ENCODE peak calls at places on chromosome 2, in six cellular contexts. One of them, this sample, is unnamed.

GRCh38 chr2:117785740-117786139 is 28.8 kb upstream of the DDX18 start:
- DNase-seq in kidney epithelial cell: no peak
- DNase-seq in A673: peak; percentile 67
- DNase-seq in ascending aorta: no peak
- DNase-seq in AG10803: peak; percentile 49
- DNase-seq in OCI-LY7: peak; percentile 73
- DNase-seq in this sample: peak; percentile 58

GRCh38 chr2:242041816-242042215 is 172.3 kb downstream of the RTP5 start:
- DNase-seq in kidney epithelial cell: no peak
- DNase-seq in A673: no peak
- DNase-seq in AG10803: no peak
- DNase-seq in OCI-LY7: no peak
- DNase-seq in ascending aorta: no peak
- DNase-seq in this sample: no peak

GRCh38 chr2:108616731-108617161 is 82.5 kb downstream of the LIMS1 start:
- DNase-seq in kidney epithelial cell: no peak
- DNase-seq in ascending aorta: no peak
- DNase-seq in OCI-LY7: no peak
- DNase-seq in A673: peak; percentile 77
- DNase-seq in AG10803: peak; percentile 23
- DNase-seq in this sample: no peak

GRCh38 chr2:137535897-137536296 is 428.4 kb upstream of the HNMT start:
- DNase-seq in kidney epithelial cell: no peak
- DNase-seq in ascending aorta: no peak
- DNase-seq in OCI-LY7: no peak
- DNase-seq in A673: no peak
- DNase-seq in AG10803: no peak
- DNase-seq in this sample: no peak

GRCh38 chr2:234026111-234026510 is 24.4 kb upstream of the SPP2 start:
- DNase-seq in AG10803: no peak
- DNase-seq in A673: no peak
- DNase-seq in ascending aorta: no peak
- DNase-seq in kidney epithelial cell: no peak
- DNase-seq in OCI-LY7: no peak
- DNase-seq in this sample: no peak

GRCh38 chr2:30453498-30453897 is 6.5 kb downstream of the LCLAT1 start:
- DNase-seq in kidney epithelial cell: no peak
- DNase-seq in AG10803: no peak
- DNase-seq in A673: no peak
- DNase-seq in ascending aorta: no peak
- DNase-seq in OCI-LY7: no peak
- DNase-seq in this sample: no peak

GRCh38 chr2:135190799-135191198 is 138.7 kb downstream of the RAB3GAP1 start:
- DNase-seq in AG10803: peak; percentile 11
- DNase-seq in A673: no peak
- DNase-seq in kidney epithelial cell: no peak
- DNase-seq in OCI-LY7: no peak
- DNase-seq in ascending aorta: no peak
- DNase-seq in this sample: no peak

GRCh38 chr2:150572194-150572766 is 84.8 kb upstream of the RND3 start:
- DNase-seq in AG10803: peak; percentile 9
- DNase-seq in kidney epithelial cell: no peak
- DNase-seq in ascending aorta: no peak
- DNase-seq in OCI-LY7: no peak
- DNase-seq in A673: no peak
- DNase-seq in this sample: no peak

GRCh38 chr2:117470311-117471095 is 344.0 kb upstream of the DDX18 start:
- DNase-seq in ascending aorta: no peak
- DNase-seq in OCI-LY7: peak; percentile 63
- DNase-seq in A673: peak; percentile 63
- DNase-seq in kidney epithelial cell: no peak
- DNase-seq in AG10803: no peak
- DNase-seq in this sample: no peak

GRCh38 chr2:31256611-31257382 is 22.8 kb downstream of the EHD3 start:
- DNase-seq in AG10803: no peak
- DNase-seq in ascending aorta: no peak
- DNase-seq in kidney epithelial cell: no peak
- DNase-seq in OCI-LY7: peak; percentile 61
- DNase-seq in A673: no peak
- DNase-seq in this sample: no peak

GRCh38 chr2:38546064-38546463 is 56.7 kb downstream of the HNRNPLL start:
- DNase-seq in OCI-LY7: no peak
- DNase-seq in ascending aorta: no peak
- DNase-seq in A673: no peak
- DNase-seq in kidney epithelial cell: no peak
- DNase-seq in AG10803: no peak
- DNase-seq in this sample: no peak

GRCh38 chr2:236637691-236638569 is 68.3 kb downstream of the ACKR3 start:
- DNase-seq in OCI-LY7: no peak
- DNase-seq in ascending aorta: no peak
- DNase-seq in kidney epithelial cell: no peak
- DNase-seq in A673: no peak
- DNase-seq in AG10803: peak; percentile 58
- DNase-seq in this sample: no peak

GRCh38 chr2:213086050-213086449 is 65.4 kb downstream of the IKZF2 start:
- DNase-seq in A673: no peak
- DNase-seq in kidney epithelial cell: no peak
- DNase-seq in AG10803: peak; percentile 55
- DNase-seq in ascending aorta: no peak
- DNase-seq in OCI-LY7: no peak
- DNase-seq in this sample: peak; percentile 13

GRCh38 chr2:121075006-121075545 is 209.9 kb downstream of the TFCP2L1 start:
- DNase-seq in OCI-LY7: peak; percentile 26
- DNase-seq in A673: peak; percentile 89
- DNase-seq in kidney epithelial cell: peak; percentile 78
- DNase-seq in ascending aorta: no peak
- DNase-seq in AG10803: peak; percentile 85
- DNase-seq in this sample: peak; percentile 82
- H3K4me3 ChIP-seq in OCI-LY7: no peak overlapping the region
- H3K4me3 ChIP-seq in A673: peak overlapping the region; percentile 11
- H3K4me3 ChIP-seq in kidney epithelial cell: no peak overlapping the region
- H3K4me3 ChIP-seq in ascending aorta: no peak overlapping the region
- H3K4me3 ChIP-seq in AG10803: peak overlapping the region; percentile 2
- H3K4me3 ChIP-seq in this sample: peak overlapping the region; percentile 2

DNA sequence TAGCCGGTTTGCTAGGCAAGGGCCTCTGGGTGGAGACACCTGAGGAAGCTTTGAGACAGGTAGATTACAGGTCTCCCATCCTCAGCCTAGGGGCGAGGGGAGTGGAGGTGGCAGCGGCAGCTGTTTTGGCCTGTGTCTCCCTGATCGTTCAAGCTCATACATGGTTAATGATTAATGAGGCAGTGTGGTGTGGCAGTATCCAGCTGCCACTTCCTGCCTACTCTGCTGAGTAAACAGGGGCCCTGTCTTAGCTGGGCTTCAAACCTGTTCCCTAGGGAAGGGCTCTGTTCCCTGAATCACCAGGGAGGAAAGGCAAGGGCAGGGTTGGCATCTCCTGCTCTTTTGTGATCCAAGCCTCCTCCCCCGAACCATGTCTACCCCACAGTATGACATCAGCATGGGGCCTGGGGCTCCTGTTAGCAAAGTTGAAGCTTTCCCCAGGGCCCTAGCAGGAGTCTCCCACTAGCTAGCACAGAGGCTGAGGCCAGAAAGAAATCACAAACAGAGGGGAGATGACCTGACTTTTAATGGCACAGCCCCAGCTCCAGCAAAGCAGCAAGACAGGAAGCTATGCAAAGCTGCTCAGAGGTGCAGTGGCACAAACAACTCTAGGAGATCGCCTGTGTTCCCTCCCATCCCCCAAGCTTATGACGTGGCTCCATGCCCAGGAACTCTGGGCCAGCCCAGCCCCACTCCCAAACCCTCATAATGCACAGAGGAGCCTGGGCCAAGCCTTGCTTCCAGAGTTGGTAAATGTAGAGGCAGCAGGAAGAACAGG is 3.7 kb upstream of the TUBA4B start:
- DNase-seq in OCI-LY7: peak; percentile 88
- DNase-seq in ascending aorta: peak; percentile 77
- DNase-seq in A673: peak; percentile 93
- DNase-seq in AG10803: peak; percentile 79
- DNase-seq in kidney epithelial cell: peak; percentile 96
- DNase-seq in this sample: peak; percentile 95
- H3K4me3 ChIP-seq in OCI-LY7: peak overlapping the region; percentile 84
- H3K4me3 ChIP-seq in ascending aorta: peak overlapping the region; percentile 46
- H3K4me3 ChIP-seq in A673: no peak overlapping the region
- H3K4me3 ChIP-seq in AG10803: no peak overlapping the region
- H3K4me3 ChIP-seq in kidney epithelial cell: no peak overlapping the region
- H3K4me3 ChIP-seq in this sample: peak overlapping the region; percentile 17

GRCh38 chr2:200482194-200482593 is 27.7 kb downstream of the KCTD18 start:
- DNase-seq in kidney epithelial cell: no peak
- DNase-seq in OCI-LY7: no peak
- DNase-seq in AG10803: no peak
- DNase-seq in ascending aorta: no peak
- DNase-seq in A673: no peak
- DNase-seq in this sample: no peak

GRCh38 chr2:200479617-200480292 is 30.1 kb downstream of the KCTD18 start:
- DNase-seq in AG10803: peak; percentile 79
- DNase-seq in OCI-LY7: no peak
- DNase-seq in kidney epithelial cell: no peak
- DNase-seq in A673: no peak
- DNase-seq in ascending aorta: no peak
- DNase-seq in this sample: peak; percentile 54

GRCh38 chr2:200486529-200486928 is 23.3 kb downstream of the KCTD18 start:
- DNase-seq in kidney epithelial cell: no peak
- DNase-seq in A673: no peak
- DNase-seq in ascending aorta: no peak
- DNase-seq in OCI-LY7: no peak
- DNase-seq in AG10803: no peak
- DNase-seq in this sample: no peak

GRCh38 chr2:200484934-200485333 is 24.9 kb downstream of the KCTD18 start:
- DNase-seq in AG10803: no peak
- DNase-seq in OCI-LY7: no peak
- DNase-seq in ascending aorta: no peak
- DNase-seq in A673: no peak
- DNase-seq in kidney epithelial cell: no peak
- DNase-seq in this sample: no peak

GRCh38 chr2:200483729-200484198 is 26.1 kb downstream of the KCTD18 start:
- DNase-seq in ascending aorta: no peak
- DNase-seq in A673: peak; percentile 40
- DNase-seq in OCI-LY7: peak; percentile 57
- DNase-seq in kidney epithelial cell: no peak
- DNase-seq in AG10803: no peak
- DNase-seq in this sample: peak; percentile 37
- H3K4me3 ChIP-seq in ascending aorta: no peak overlapping the region
- H3K4me3 ChIP-seq in A673: no peak overlapping the region
- H3K4me3 ChIP-seq in OCI-LY7: no peak overlapping the region
- H3K4me3 ChIP-seq in kidney epithelial cell: no peak overlapping the region
- H3K4me3 ChIP-seq in AG10803: no peak overlapping the region
- H3K4me3 ChIP-seq in this sample: no peak overlapping the region

DNA sequence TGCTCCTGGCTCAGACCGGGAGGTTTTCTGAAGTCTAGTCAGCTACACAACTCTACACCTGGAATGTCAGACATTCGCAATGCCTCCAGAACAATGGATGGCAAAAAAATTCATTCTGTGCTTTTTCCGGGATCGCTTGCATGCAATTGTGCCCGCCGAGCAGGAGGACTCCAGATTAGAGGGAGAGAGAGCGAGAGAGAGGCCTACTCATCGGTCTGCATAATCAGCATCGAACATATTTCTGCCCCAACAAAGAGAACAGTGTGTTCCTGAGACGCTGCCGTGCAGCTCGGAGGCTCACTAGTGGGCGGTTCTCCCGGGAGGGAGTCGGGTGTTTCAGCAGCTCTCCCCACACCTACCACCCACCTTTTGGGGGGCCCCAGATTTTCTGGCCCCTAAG is 117.1 kb downstream of the KLHL29 start:
- DNase-seq in OCI-LY7: no peak
- DNase-seq in A673: no peak
- DNase-seq in ascending aorta: no peak
- DNase-seq in kidney epithelial cell: peak; percentile 19
- DNase-seq in AG10803: no peak
- DNase-seq in this sample: peak; percentile 52
- H3K4me3 ChIP-seq in OCI-LY7: no peak overlapping the region
- H3K4me3 ChIP-seq in A673: no peak overlapping the region
- H3K4me3 ChIP-seq in ascending aorta: no peak overlapping the region
- H3K4me3 ChIP-seq in kidney epithelial cell: no peak overlapping the region
- H3K4me3 ChIP-seq in AG10803: no peak overlapping the region
- H3K4me3 ChIP-seq in this sample: no peak overlapping the region

DNA sequence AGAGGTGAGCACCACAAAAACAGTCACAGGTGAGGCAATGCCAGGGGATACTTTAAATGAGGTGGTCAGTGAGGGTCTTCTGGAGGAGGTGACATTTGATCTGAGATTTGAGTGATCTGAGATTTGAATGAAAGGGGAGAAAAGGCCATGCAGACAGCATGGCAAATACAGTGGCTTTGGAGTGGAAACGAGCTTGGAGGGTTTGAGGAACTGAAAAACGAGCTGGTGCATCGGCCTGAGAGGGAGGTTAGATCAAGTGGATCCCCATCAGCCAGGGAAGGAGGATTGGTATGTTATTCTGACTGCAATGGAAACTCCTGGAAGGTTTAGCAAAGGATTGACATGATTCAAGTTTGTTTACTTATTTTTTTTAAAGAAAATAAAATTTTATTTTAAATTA is 245.1 kb downstream of the KCNS3 start:
- DNase-seq in OCI-LY7: peak; percentile 3
- DNase-seq in A673: no peak
- DNase-seq in AG10803: no peak
- DNase-seq in ascending aorta: no peak
- DNase-seq in kidney epithelial cell: no peak
- DNase-seq in this sample: no peak
- H3K4me3 ChIP-seq in OCI-LY7: no peak overlapping the region
- H3K4me3 ChIP-seq in A673: no peak overlapping the region
- H3K4me3 ChIP-seq in AG10803: no peak overlapping the region
- H3K4me3 ChIP-seq in ascending aorta: no peak overlapping the region
- H3K4me3 ChIP-seq in kidney epithelial cell: no peak overlapping the region
- H3K4me3 ChIP-seq in this sample: no peak overlapping the region

This sample was measured in fibroblast of pulmonary artery.